ENCODE peak calls at places on chromosomes 6 and 20, in four cellular contexts. S is HepG2, N is K562, L is A549. B is an unnamed sample.

GRCh38 chr6:121652223-121652622 is 216.8 kb downstream of the GJA1 start:
- DNase-seq in S (no peak), N (no peak), L (no peak), B (no peak)

GRCh38 chr6:100657678-100658330 is 193.1 kb upstream of the SIM1 start:
- DNase-seq in S (no peak), N (no peak), L (peak), B (no peak)

GRCh38 chr6:157656437-157657005 is 166.5 kb upstream of the SNX9 start:
- DNase-seq in S (no peak), N (no peak), L (no peak), B (no peak)

GRCh38 chr20:57495978-57496377 is 29.0 kb downstream of the CTCFL start:
- DNase-seq in S (no peak), N (no peak), L (no peak), B (no peak)

GRCh38 chr6:89834884-89835792 is 5.5 kb downstream of the CASP8AP2 start:
- DNase-seq in S (no peak), N (no peak), L (no peak), B (peak)

GRCh38 chr20:22471156-22471836 is 113.1 kb downstream of the FOXA2 start:
- DNase-seq in S (peak), N (peak), L (peak), B (no peak)

GRCh38 chr6:163414367-163415175 is at the start of gene QKI:
- DNase-seq in S (peak), N (peak), L (peak), B (no peak)

GRCh38 chr6:113596907-113597583 is 260.1 kb upstream of the MARCKS start:
- DNase-seq in S (no peak), N (no peak), L (no peak), B (no peak)

GRCh38 chr6:108895591-108895990 is 47.4 kb downstream of the ARMC2 start:
- DNase-seq in S (no peak), N (no peak), L (no peak), B (no peak)

GRCh38 chr6:26260791-26261484 is 104.1 kb upstream of the BTN3A2 start:
- DNase-seq in S (no peak), N (no peak), L (no peak), B (no peak)

GRCh38 chr20:46505501-46505900 is 7.9 kb downstream of the ZNF334 start:
- DNase-seq in S (no peak), N (no peak), L (no peak), B (no peak)

GRCh38 chr6:73389854-73390253 is 4.8 kb upstream of the DDX43 start:
- DNase-seq in S (no peak), N (no peak), L (no peak), B (no peak)

GRCh38 chr6:73391735-73392134 is 2.9 kb upstream of the DDX43 start:
- DNase-seq in S (no peak), N (no peak), L (no peak), B (no peak)

GRCh38 chr6:73388433-73388799 is 6.2 kb upstream of the DDX43 start:
- DNase-seq in S (no peak), N (no peak), L (no peak), B (no peak)

GRCh38 chr6:73393278-73393677 is 1.4 kb upstream of the DDX43 start:
- DNase-seq in S (no peak), N (no peak), L (no peak), B (no peak)

DNA sequence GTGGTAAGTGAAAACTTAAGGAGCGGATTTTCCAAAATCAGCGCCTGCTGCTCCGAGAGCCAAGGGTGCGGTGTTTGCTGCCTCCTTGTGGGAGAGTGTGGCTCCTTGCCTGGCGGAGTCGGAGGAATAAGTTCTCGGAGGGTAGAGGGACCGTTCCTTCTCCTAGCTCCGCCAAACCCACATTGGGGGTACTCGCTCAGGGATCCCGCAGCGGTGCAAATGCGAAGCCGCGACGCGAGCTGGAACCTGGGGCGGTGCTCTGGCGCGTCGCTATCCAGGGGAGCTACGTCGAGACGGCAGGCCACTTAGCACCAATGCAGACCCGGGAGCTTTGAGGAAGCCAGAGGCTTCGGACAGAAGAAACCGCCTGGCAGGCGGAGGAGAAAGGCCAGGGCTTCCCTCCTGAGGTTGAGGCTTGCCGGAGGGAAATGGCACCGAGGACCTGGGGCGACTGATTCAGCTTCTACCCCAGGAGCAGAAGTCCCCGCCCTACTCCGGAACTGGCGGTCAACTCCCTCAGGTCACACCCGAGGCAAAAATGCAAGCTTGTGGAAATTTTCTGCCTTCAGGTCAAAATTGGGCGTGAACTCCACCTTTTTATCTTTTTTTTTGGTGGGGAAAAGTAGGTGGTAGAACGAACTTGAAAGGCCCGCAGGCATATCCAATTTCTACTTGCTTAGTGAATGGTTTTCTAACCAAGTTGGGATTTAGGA is 5.7 kb upstream of the DDX43 start:
- DNase-seq in S (peak), N (peak), L (peak), B (no peak)
- TF ChIP-seq CHD4 in S (no peak), N (no peak), L (no peak), B (no peak)

GRCh38 chr20:58909585-58909984 is 57.1 kb downstream of the GNAS start:
- DNase-seq in S (no peak), N (no peak), L (no peak), B (no peak)
- TF ChIP-seq MAX in S (no peak), N (no peak), L (no peak), B (no peak)

GRCh38 chr6:105835373-105835772 is 250.8 kb upstream of the PRDM1 start:
- DNase-seq in S (peak), N (peak), L (peak), B (no peak)
- TF ChIP-seq CHD4 in S (no peak), N (no peak), L (no peak), B (no peak)

GRCh38 chr6:128174724-128175123 is 273.9 kb upstream of the THEMIS start:
- DNase-seq in S (peak), N (no peak), L (no peak), B (no peak)
- TF ChIP-seq MAX in S (no peak), N (no peak), L (no peak), B (no peak)

GRCh38 chr6:48535569-48535968 is 424.6 kb upstream of the PTCHD4 start:
- DNase-seq in S (no peak), N (no peak), L (no peak), B (no peak)
- TF ChIP-seq CHD4 in S (no peak), N (no peak), L (no peak), B (no peak)

GRCh38 chr6:72374864-72375263 is 247.0 kb upstream of the KCNQ5 start:
- DNase-seq in S (peak), N (no peak), L (no peak), B (no peak)
- TF ChIP-seq MAX in S (no peak), N (no peak), L (no peak), B (no peak)